ENCODE peak calls at places on chromosomes 1 and 21, in seven cellular contexts. One of them, this sample, is unnamed.

GRCh38 chr1:39450956-39451601 is 40.4 kb upstream of the BMP8A start:
- DNase-seq in RWPE2: no peak
- DNase-seq in left ventricle myocardium inferior: no peak
- DNase-seq in left lung: no peak
- DNase-seq in RCC 7860: no peak
- DNase-seq in NCI-H345: no peak
- DNase-seq in AML-193: no peak
- DNase-seq in this sample: no peak

GRCh38 chr1:87329756-87330200 is 1.1 kb downstream of the LMO4 start:
- DNase-seq in RWPE2: no peak
- DNase-seq in left ventricle myocardium inferior: no peak
- DNase-seq in left lung: no peak
- DNase-seq in RCC 7860: no peak
- DNase-seq in NCI-H345: peak
- DNase-seq in AML-193: peak
- DNase-seq in this sample: no peak

GRCh38 chr1:180160362-180160761 is 5.7 kb downstream of the QSOX1 start:
- DNase-seq in RWPE2: no peak
- DNase-seq in left ventricle myocardium inferior: no peak
- DNase-seq in left lung: no peak
- DNase-seq in RCC 7860: no peak
- DNase-seq in NCI-H345: no peak
- DNase-seq in AML-193: peak
- DNase-seq in this sample: no peak

GRCh38 chr1:959730-960039 is 629 bp upstream of the NOC2L start:
- DNase-seq in RWPE2: no peak
- DNase-seq in left ventricle myocardium inferior: no peak
- DNase-seq in left lung: no peak
- DNase-seq in RCC 7860: no peak
- DNase-seq in NCI-H345: no peak
- DNase-seq in AML-193: no peak
- DNase-seq in this sample: no peak

GRCh38 chr1:37035828-37036666 is 1.7 kb upstream of the GRIK3 start:
- DNase-seq in RWPE2: no peak
- DNase-seq in left ventricle myocardium inferior: no peak
- DNase-seq in left lung: no peak
- DNase-seq in RCC 7860: no peak
- DNase-seq in NCI-H345: peak
- DNase-seq in AML-193: no peak
- DNase-seq in this sample: peak

GRCh38 chr1:188719735-188720134 is 1757.9 kb downstream of the BRINP3 start:
- DNase-seq in RWPE2: no peak
- DNase-seq in left ventricle myocardium inferior: no peak
- DNase-seq in left lung: no peak
- DNase-seq in RCC 7860: no peak
- DNase-seq in NCI-H345: no peak
- DNase-seq in AML-193: no peak
- DNase-seq in this sample: no peak

GRCh38 chr1:204404629-204405028 is 7.0 kb downstream of the PPP1R15B start:
- DNase-seq in RWPE2: no peak
- DNase-seq in left ventricle myocardium inferior: no peak
- DNase-seq in left lung: no peak
- DNase-seq in RCC 7860: no peak
- DNase-seq in NCI-H345: no peak
- DNase-seq in AML-193: no peak
- DNase-seq in this sample: no peak

GRCh38 chr1:2594001-2594640 is 7.5 kb downstream of the PRXL2B start:
- DNase-seq in RWPE2: peak
- DNase-seq in left ventricle myocardium inferior: peak
- DNase-seq in left lung: peak
- DNase-seq in RCC 7860: no peak
- DNase-seq in NCI-H345: peak
- DNase-seq in AML-193: no peak
- DNase-seq in this sample: no peak

GRCh38 chr1:89552481-89553194 is 28.0 kb downstream of the LRRC8B start:
- DNase-seq in RWPE2: no peak
- DNase-seq in left ventricle myocardium inferior: no peak
- DNase-seq in left lung: no peak
- DNase-seq in RCC 7860: no peak
- DNase-seq in NCI-H345: no peak
- DNase-seq in AML-193: peak
- DNase-seq in this sample: no peak

GRCh38 chr1:52552236-52552504 is 722 bp downstream of the TUT4 start:
- DNase-seq in RWPE2: peak
- DNase-seq in left ventricle myocardium inferior: no peak
- DNase-seq in left lung: peak
- DNase-seq in RCC 7860: no peak
- DNase-seq in NCI-H345: peak
- DNase-seq in AML-193: no peak
- DNase-seq in this sample: peak

GRCh38 chr1:222021124-222021523 is 279.2 kb upstream of the DUSP10 start:
- DNase-seq in RWPE2: no peak
- DNase-seq in left ventricle myocardium inferior: no peak
- DNase-seq in left lung: no peak
- DNase-seq in RCC 7860: peak
- DNase-seq in NCI-H345: no peak
- DNase-seq in AML-193: no peak
- DNase-seq in this sample: no peak

GRCh38 chr1:48294656-48295055 is 72.1 kb downstream of the SLC5A9 start:
- DNase-seq in RWPE2: no peak
- DNase-seq in left ventricle myocardium inferior: no peak
- DNase-seq in left lung: no peak
- DNase-seq in RCC 7860: no peak
- DNase-seq in NCI-H345: no peak
- DNase-seq in AML-193: no peak
- DNase-seq in this sample: no peak

GRCh38 chr1:100624886-100625430 is 87.0 kb downstream of the GPR88 start:
- DNase-seq in RWPE2: no peak
- DNase-seq in left ventricle myocardium inferior: no peak
- DNase-seq in left lung: no peak
- DNase-seq in RCC 7860: peak
- DNase-seq in NCI-H345: peak
- DNase-seq in AML-193: no peak
- DNase-seq in this sample: no peak

GRCh38 chr1:111769517-111770146 is 13.9 kb downstream of the DDX20 start:
- DNase-seq in RWPE2: no peak
- DNase-seq in left ventricle myocardium inferior: no peak
- DNase-seq in left lung: no peak
- DNase-seq in RCC 7860: peak
- DNase-seq in NCI-H345: peak
- DNase-seq in AML-193: peak
- DNase-seq in this sample: no peak

GRCh38 chr1:71228727-71229371 is 148.0 kb upstream of the ZRANB2 start:
- DNase-seq in RWPE2: no peak
- DNase-seq in left ventricle myocardium inferior: no peak
- DNase-seq in left lung: no peak
- DNase-seq in RCC 7860: no peak
- DNase-seq in NCI-H345: no peak
- DNase-seq in AML-193: no peak
- DNase-seq in this sample: peak

GRCh38 chr1:209513226-209513625 is 70.3 kb upstream of the CAMK1G start:
- DNase-seq in RWPE2: no peak
- DNase-seq in left ventricle myocardium inferior: no peak
- DNase-seq in left lung: no peak
- DNase-seq in RCC 7860: peak
- DNase-seq in NCI-H345: peak
- DNase-seq in AML-193: peak
- DNase-seq in this sample: peak

GRCh38 chr1:204293605-204294365 is 65.9 kb downstream of the PLEKHA6 start:
- DNase-seq in RWPE2: no peak
- DNase-seq in left ventricle myocardium inferior: peak
- DNase-seq in left lung: no peak
- DNase-seq in RCC 7860: no peak
- DNase-seq in NCI-H345: no peak
- DNase-seq in AML-193: peak
- DNase-seq in this sample: no peak

GRCh38 chr1:193181526-193181925 is 4.9 kb downstream of the B3GALT2 start:
- DNase-seq in RWPE2: no peak
- DNase-seq in left ventricle myocardium inferior: no peak
- DNase-seq in left lung: no peak
- DNase-seq in RCC 7860: no peak
- DNase-seq in NCI-H345: no peak
- DNase-seq in AML-193: no peak
- DNase-seq in this sample: no peak

GRCh38 chr1:228668553-228669400 is 66.5 kb upstream of the RHOU start:
- DNase-seq in RWPE2: no peak
- DNase-seq in left ventricle myocardium inferior: no peak
- DNase-seq in left lung: no peak
- DNase-seq in RCC 7860: no peak
- DNase-seq in NCI-H345: no peak
- DNase-seq in AML-193: peak
- DNase-seq in this sample: no peak

GRCh38 chr1:16005597-16005996 is 1.6 kb downstream of the SRARP start:
- DNase-seq in RWPE2: no peak
- DNase-seq in left ventricle myocardium inferior: no peak
- DNase-seq in left lung: no peak
- DNase-seq in RCC 7860: no peak
- DNase-seq in NCI-H345: no peak
- DNase-seq in AML-193: no peak
- DNase-seq in this sample: peak

GRCh38 chr1:228364706-228365213 is 41.9 kb downstream of the TRIM11 start:
- DNase-seq in RWPE2: no peak
- DNase-seq in left ventricle myocardium inferior: peak
- DNase-seq in left lung: peak
- DNase-seq in RCC 7860: no peak
- DNase-seq in NCI-H345: no peak
- DNase-seq in AML-193: no peak
- DNase-seq in this sample: no peak

GRCh38 chr1:8166436-8166835 is 140.3 kb upstream of the ERRFI1 start:
- DNase-seq in RWPE2: no peak
- DNase-seq in left ventricle myocardium inferior: no peak
- DNase-seq in left lung: no peak
- DNase-seq in RCC 7860: no peak
- DNase-seq in NCI-H345: peak
- DNase-seq in AML-193: no peak
- DNase-seq in this sample: peak

GRCh38 chr21:29025328-29025713 is 853 bp downstream of the USP16 start:
- DNase-seq in RWPE2: no peak
- DNase-seq in left ventricle myocardium inferior: no peak
- DNase-seq in left lung: no peak
- DNase-seq in RCC 7860: peak
- DNase-seq in NCI-H345: no peak
- DNase-seq in AML-193: no peak
- DNase-seq in this sample: no peak

GRCh38 chr1:8951246-8951645 is 5.6 kb downstream of the CA6 start:
- DNase-seq in RWPE2: no peak
- DNase-seq in left ventricle myocardium inferior: no peak
- DNase-seq in left lung: no peak
- DNase-seq in RCC 7860: no peak
- DNase-seq in NCI-H345: no peak
- DNase-seq in AML-193: no peak
- DNase-seq in this sample: no peak

GRCh38 chr1:243917177-243917862 is 67.3 kb upstream of the AKT3 start:
- DNase-seq in RWPE2: no peak
- DNase-seq in left ventricle myocardium inferior: peak
- DNase-seq in left lung: no peak
- DNase-seq in RCC 7860: no peak
- DNase-seq in NCI-H345: peak
- DNase-seq in AML-193: no peak
- DNase-seq in this sample: peak

GRCh38 chr1:183472488-183473285 is at the start of gene SMG7:
- DNase-seq in RWPE2: peak
- DNase-seq in left ventricle myocardium inferior: peak
- DNase-seq in left lung: peak
- DNase-seq in RCC 7860: no peak
- DNase-seq in NCI-H345: peak
- DNase-seq in AML-193: peak
- DNase-seq in this sample: no peak

GRCh38 chr1:32393136-32393535 is 1.1 kb downstream of the BSDC1 start:
- DNase-seq in RWPE2: no peak
- DNase-seq in left ventricle myocardium inferior: no peak
- DNase-seq in left lung: no peak
- DNase-seq in RCC 7860: peak
- DNase-seq in NCI-H345: no peak
- DNase-seq in AML-193: no peak
- DNase-seq in this sample: no peak

GRCh38 chr1:11052839-11053757 is 6.1 kb upstream of the MASP2 start:
- DNase-seq in RWPE2: no peak
- DNase-seq in left ventricle myocardium inferior: no peak
- DNase-seq in left lung: no peak
- DNase-seq in RCC 7860: no peak
- DNase-seq in NCI-H345: peak
- DNase-seq in AML-193: no peak
- DNase-seq in this sample: no peak